ENCODE peak calls at places on chromosome 9, in seven cellular contexts. U is Peyer's patch, I is adrenal gland, D is transverse colon, S is cardiac fibroblast, N is AG09309, X is ascending aorta. T is an unnamed sample.

GRCh38 chr9:80440724-80441123 is 869.0 kb downstream of the TLE4 start:
- DNase-seq in U (no peak), S (no peak), N (no peak), D (no peak), X (no peak), I (no peak), T (no peak)

GRCh38 chr9:124122813-124123462 is 111.4 kb downstream of the LHX2 start:
- DNase-seq in I (no peak), S (peak), X (no peak), U (no peak), D (no peak), N (no peak), T (peak)

GRCh38 chr9:33113799-33114547 is 37.5 kb upstream of the SMU1 start:
- DNase-seq in X (no peak), N (no peak), D (peak), S (no peak), I (no peak), U (no peak), T (no peak)

GRCh38 chr9:19151425-19152159 is 24.3 kb upstream of the PLIN2 start:
- DNase-seq in N (no peak), I (no peak), S (no peak), U (peak), D (no peak), X (no peak), T (no peak)

GRCh38 chr9:82242285-82242963 is 253.9 kb downstream of the SPATA31D1 start:
- DNase-seq in X (no peak), I (no peak), U (no peak), N (no peak), D (no peak), S (no peak), T (no peak)

GRCh38 chr9:36793277-36793676 is 220.6 kb downstream of the MELK start:
- DNase-seq in N (no peak), U (no peak), I (no peak), X (no peak), S (no peak), D (no peak), T (no peak)

GRCh38 chr9:130578865-130579737 is at the start of gene FUBP3:
- DNase-seq in U (peak), N (peak), I (peak), S (peak), X (peak), D (peak), T (peak)

GRCh38 chr9:136019681-136020060 is 58.5 kb upstream of the UBAC1 start:
- DNase-seq in D (no peak), I (no peak), U (peak), S (no peak), X (no peak), N (no peak), T (no peak)

GRCh38 chr9:4596165-4596922 is 65.8 kb upstream of the PLPP6 start:
- DNase-seq in U (peak), S (no peak), D (peak), I (no peak), N (no peak), X (no peak), T (no peak)

GRCh38 chr9:115359011-115359780 is 241.2 kb upstream of the TNC start:
- DNase-seq in I (no peak), N (no peak), S (no peak), U (no peak), X (no peak), D (no peak), T (no peak)

GRCh38 chr9:135661801-135662560 is 1.1 kb upstream of the LCN9 start:
- DNase-seq in U (no peak), N (no peak), I (no peak), D (no peak), S (no peak), X (no peak), T (no peak)

GRCh38 chr9:27054125-27054524 is 48.7 kb upstream of the LRRC19 start:
- DNase-seq in S (no peak), D (no peak), N (no peak), I (no peak), U (no peak), X (no peak), T (no peak)

GRCh38 chr9:105877719-105878118 is 183.4 kb downstream of the TMEM38B start:
- DNase-seq in N (no peak), D (no peak), U (no peak), X (no peak), I (no peak), S (no peak), T (no peak)

GRCh38 chr9:124441291-124441690 is 9.0 kb upstream of the ADGRD2 start:
- DNase-seq in S (no peak), I (no peak), U (no peak), N (no peak), D (no peak), X (no peak), T (no peak)

GRCh38 chr9:92729735-92730155 is 34.9 kb downstream of the BICD2 start:
- DNase-seq in N (no peak), U (peak), I (no peak), X (no peak), S (no peak), D (no peak), T (no peak)

GRCh38 chr9:137494550-137495351 is 35.6 kb upstream of the NSMF start:
- DNase-seq in D (peak), S (no peak), X (no peak), I (no peak), N (no peak), U (no peak), T (no peak)

GRCh38 chr9:1729631-1730030 is 285.5 kb upstream of the SMARCA2 start:
- DNase-seq in X (no peak), U (no peak), D (no peak), I (no peak), S (no peak), N (no peak), T (no peak)

GRCh38 chr9:11551106-11551505 is 938.3 kb upstream of the PTPRD start:
- DNase-seq in I (no peak), X (no peak), S (no peak), U (no peak), D (no peak), N (no peak), T (no peak)

GRCh38 chr9:69292078-69292477 is 32.9 kb upstream of the ENTREP1 start:
- DNase-seq in N (no peak), X (no peak), U (no peak), I (no peak), D (no peak), S (no peak), T (no peak)
- TF ChIP-seq CTCF in N (no peak), X (no peak), U (no peak), I (no peak), D (no peak), S (no peak), T (no peak)

DNA sequence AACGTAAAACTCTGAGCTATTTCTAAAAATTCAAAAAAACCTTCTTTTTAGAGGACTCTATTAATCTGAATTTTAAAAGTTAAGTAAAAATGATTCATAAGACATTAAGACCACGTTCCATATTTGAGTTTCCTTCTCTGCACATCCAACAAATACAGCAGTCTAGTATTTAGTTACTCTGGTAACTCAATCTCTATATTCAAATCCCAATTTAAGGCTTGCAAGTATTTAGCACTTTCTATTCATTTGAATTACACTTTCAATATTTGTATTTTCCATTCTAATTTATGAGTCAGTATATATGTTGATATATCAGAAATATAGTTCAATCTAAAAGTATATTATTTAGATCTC is 17.7 kb downstream of the RFX3 start:
- DNase-seq in X (no peak), N (no peak), S (no peak), D (no peak), I (no peak), U (no peak), T (no peak)
- H3K4me3 ChIP-seq in X (peak), N (no peak), S (no peak), D (no peak), I (no peak), U (no peak), T (no peak)

GRCh38 chr9:86239053-86239770 is 20.2 kb downstream of the C9orf153 start:
- DNase-seq in I (no peak), N (peak), X (no peak), D (no peak), S (peak), U (no peak), T (no peak)
- TF ChIP-seq CTCF in I (peak), N (peak), X (no peak), D (peak), S (no peak), U (no peak), T (no peak)

GRCh38 chr9:109383356-109383755 is 62.5 kb upstream of the EPB41L4B start:
- DNase-seq in N (no peak), X (no peak), S (no peak), I (no peak), D (no peak), U (no peak), T (no peak)

GRCh38 chr9:109382585-109382984 is 61.7 kb upstream of the EPB41L4B start:
- DNase-seq in D (no peak), U (no peak), N (no peak), I (no peak), S (no peak), X (no peak), T (no peak)

GRCh38 chr9:109381011-109381729 is 60.3 kb upstream of the EPB41L4B start:
- DNase-seq in X (no peak), U (no peak), N (no peak), D (no peak), S (peak), I (peak), T (no peak)

GRCh38 chr9:109383947-109384346 is 63.1 kb upstream of the EPB41L4B start:
- DNase-seq in N (no peak), U (no peak), D (no peak), I (no peak), S (peak), X (no peak), T (no peak)

GRCh38 chr9:109382182-109382581 is 61.3 kb upstream of the EPB41L4B start:
- DNase-seq in N (no peak), S (no peak), D (no peak), I (no peak), U (no peak), X (no peak), T (no peak)
- H3K4me3 ChIP-seq in N (no peak), S (no peak), D (no peak), I (no peak), U (no peak), X (no peak), T (no peak)

DNA sequence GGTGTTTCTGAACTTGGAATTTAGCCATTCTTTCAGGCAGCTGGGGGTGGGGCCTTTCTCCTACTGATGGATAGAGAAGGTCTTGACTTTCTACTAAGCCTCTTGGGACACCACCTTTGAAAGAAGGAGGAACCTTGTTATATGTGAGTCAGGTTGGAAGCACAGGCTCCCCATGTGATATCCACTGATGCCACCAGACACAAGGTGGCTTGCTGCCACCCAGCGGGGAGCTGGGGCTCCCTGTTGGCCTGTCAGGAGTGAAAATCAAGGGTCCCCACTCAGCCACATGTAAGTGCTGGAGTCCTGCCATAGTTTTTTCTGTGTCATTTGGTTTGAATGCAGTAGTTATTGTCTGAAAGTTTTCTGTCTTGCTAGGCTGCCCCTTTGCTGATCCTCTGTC is 252.4 kb upstream of the NFIL3 start:
- DNase-seq in I (no peak), N (no peak), U (no peak), X (no peak), S (no peak), D (no peak), T (no peak)
- TF ChIP-seq CTCF in I (no peak), N (peak), U (no peak), X (no peak), S (peak), D (no peak), T (peak)

GRCh38 chr9:70409280-70409679 is 5.2 kb downstream of the KLF9 start:
- DNase-seq in I (no peak), U (no peak), D (no peak), S (no peak), N (no peak), X (no peak), T (no peak)
- H3K4me3 ChIP-seq in I (no peak), U (no peak), D (no peak), S (peak), N (no peak), X (peak), T (no peak)

GRCh38 chr9:100324594-100325200 is 28.0 kb downstream of the TEX10 start:
- DNase-seq in U (no peak), S (peak), I (no peak), N (peak), D (no peak), X (no peak), T (no peak)
- TF ChIP-seq CTCF in U (peak), S (peak), I (peak), N (peak), D (peak), X (peak), T (peak)

DNA sequence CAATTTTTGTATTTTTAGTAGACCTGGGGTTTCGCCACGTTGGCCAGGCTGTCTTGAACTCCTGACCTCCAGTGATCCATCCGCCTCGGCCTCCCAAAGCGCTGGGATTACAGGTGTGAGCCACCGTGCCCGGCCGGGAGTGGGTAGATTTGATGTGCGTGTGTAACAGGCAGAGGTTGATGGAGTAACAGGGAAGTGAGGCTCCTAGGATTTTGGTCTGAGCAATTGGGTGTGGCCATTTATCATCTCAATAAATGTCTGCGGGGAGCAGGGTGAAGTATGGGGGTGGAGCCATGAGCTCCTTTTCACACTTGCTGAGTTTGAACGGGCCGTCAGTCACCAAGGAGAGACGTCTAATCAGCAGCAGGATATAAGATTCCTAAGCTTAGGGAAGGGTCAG is 1.2 kb upstream of the REXO4 start:
- DNase-seq in U (peak), D (peak), I (no peak), S (no peak), N (no peak), X (no peak), T (no peak)
- H3K4me3 ChIP-seq in U (no peak), D (peak), I (no peak), S (no peak), N (no peak), X (no peak), T (peak)

DNA sequence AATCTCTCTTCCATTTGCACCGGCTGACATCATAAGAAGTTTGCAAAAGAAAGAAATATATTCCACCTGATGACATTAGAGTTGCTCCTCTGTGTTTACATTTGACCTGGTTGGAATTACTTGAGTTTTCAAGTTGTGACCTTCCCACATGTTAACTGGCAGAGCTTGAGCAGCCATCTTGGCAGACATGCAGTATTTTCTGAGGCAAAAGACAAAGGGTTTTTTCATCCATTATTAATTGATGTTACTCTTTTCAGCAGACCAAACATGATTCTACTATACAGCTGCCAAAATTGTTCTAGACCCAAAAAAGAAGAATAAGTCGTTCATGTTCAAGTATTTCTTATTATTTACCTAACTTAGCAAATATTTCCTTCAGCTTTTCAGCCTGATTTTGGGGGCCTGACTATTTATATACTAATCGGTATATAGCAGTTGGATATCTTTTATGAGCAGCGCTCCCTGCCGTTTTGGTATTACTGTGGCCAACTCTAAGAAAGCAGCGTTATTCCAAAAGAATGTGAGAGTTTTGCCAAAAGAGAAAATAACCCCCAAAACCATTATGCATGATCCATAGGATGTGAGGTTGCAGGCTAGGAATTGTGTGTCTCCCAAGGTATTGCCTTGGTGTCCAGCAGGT is 212.9 kb downstream of the PBX3 start:
- DNase-seq in N (no peak), I (no peak), X (no peak), S (no peak), D (no peak), U (no peak), T (no peak)
- TF ChIP-seq CTCF in N (no peak), I (no peak), X (no peak), S (no peak), D (no peak), U (no peak), T (no peak)